ENCODE peak calls at places on chromosomes 7 and 10, in six cellular contexts. F, A, G, D, Z and J are unnamed samples.

GRCh38 chr10:13270877-13271551 is 28.9 kb downstream of the PHYH start:
- DNase-seq in G (peak; percentile 32), Z (peak; percentile 5), F (no peak), D (no peak), A (no peak), J (no peak)

GRCh38 chr7:30973791-30974604 is 10.2 kb downstream of the GHRHR start:
- DNase-seq in A (no peak), D (no peak), F (no peak), Z (no peak), G (no peak), J (no peak)

GRCh38 chr10:125159486-125159931 is 854 bp downstream of the CTBP2 start:
- DNase-seq in Z (no peak), F (no peak), D (peak; percentile 24), A (no peak), G (no peak), J (no peak)

GRCh38 chr10:52351911-52352310 is 37.8 kb downstream of the DKK1 start:
- DNase-seq in G (no peak), F (no peak), D (no peak), A (no peak), Z (no peak), J (no peak)

GRCh38 chr10:106560925-106561640 is 603.4 kb downstream of the SORCS1 start:
- DNase-seq in D (no peak), A (no peak), Z (peak; percentile 39), F (no peak), G (no peak), J (no peak)

GRCh38 chr7:120825152-120825551 is 32.8 kb downstream of the TSPAN12 start:
- DNase-seq in A (no peak), G (no peak), Z (no peak), F (no peak), D (no peak), J (no peak)

GRCh38 chr7:2529161-2530075 is 9.8 kb downstream of the LFNG start:
- DNase-seq in A (peak; percentile 62), F (peak; percentile 52), Z (no peak), G (peak; percentile 86), D (no peak), J (no peak)

GRCh38 chr10:8084799-8085198 is 30.3 kb downstream of the GATA3 start:
- DNase-seq in F (no peak), A (no peak), D (no peak), G (no peak), Z (no peak), J (no peak)

GRCh38 chr7:77504951-77505350 is 32.1 kb upstream of the PTPN12 start:
- DNase-seq in G (no peak), A (no peak), D (no peak), F (no peak), Z (no peak), J (no peak)

GRCh38 chr7:133601607-133602006 is 348.7 kb downstream of the EXOC4 start:
- DNase-seq in A (no peak), G (no peak), F (no peak), Z (no peak), D (no peak), J (no peak)

GRCh38 chr7:37027557-37028341 is 303.5 kb upstream of the AOAH start:
- DNase-seq in D (no peak), Z (no peak), F (no peak), G (no peak), A (no peak), J (no peak)

GRCh38 chr10:25907247-25907646 is 26.8 kb upstream of the MYO3A start:
- DNase-seq in D (no peak), A (no peak), G (no peak), Z (peak; percentile 19), F (no peak), J (no peak)

GRCh38 chr7:123410273-123410928 is 124.0 kb downstream of the IQUB start:
- DNase-seq in Z (peak; percentile 82), G (peak; percentile 74), D (no peak), F (peak; percentile 12), A (no peak), J (no peak)

GRCh38 chr10:43137971-43138756 is at the start of gene CSGALNACT2:
- DNase-seq in D (peak; percentile 47), Z (peak; percentile 61), A (peak; percentile 90), F (peak; percentile 86), G (peak; percentile 74), J (peak; percentile 46)

GRCh38 chr7:44561962-44562621 is 11.6 kb downstream of the DDX56 start:
- DNase-seq in G (peak; percentile 62), D (no peak), F (peak; percentile 70), A (no peak), Z (peak; percentile 75), J (no peak)

GRCh38 chr10:132884691-132885271 is 57.6 kb downstream of the CFAP46 start:
- DNase-seq in Z (no peak), D (no peak), A (no peak), F (no peak), G (no peak), J (no peak)

GRCh38 chr10:101762736-101763135 is 13.2 kb downstream of the FGF8 start:
- DNase-seq in A (no peak), G (no peak), D (no peak), F (no peak), Z (no peak), J (no peak)

GRCh38 chr10:102408728-102409603 is 9.6 kb downstream of the PSD start:
- DNase-seq in F (no peak), D (no peak), A (peak; percentile 89), Z (no peak), G (no peak), J (no peak)

GRCh38 chr10:3293536-3294431 is 121.2 kb upstream of the PITRM1 start:
- DNase-seq in D (no peak), A (no peak), Z (no peak), F (no peak), G (no peak), J (no peak)

GRCh38 chr10:131937832-131938231 is 37.0 kb downstream of the PPP2R2D start:
- DNase-seq in Z (peak; percentile 16), F (no peak), A (no peak), G (no peak), D (no peak), J (no peak)

GRCh38 chr10:86221442-86222335 is 144.9 kb downstream of the GRID1 start:
- DNase-seq in F (no peak), Z (no peak), A (no peak), G (no peak), D (no peak), J (no peak)

GRCh38 chr7:3899559-3899991 is 598.5 kb downstream of the SDK1 start:
- DNase-seq in Z (no peak), D (no peak), A (no peak), G (no peak), F (no peak), J (no peak)

GRCh38 chr10:97210576-97210975 is 24.8 kb upstream of the SLIT1 start:
- DNase-seq in D (peak; percentile 84), Z (peak; percentile 61), G (peak; percentile 31), F (peak; percentile 71), A (peak; percentile 77), J (peak; percentile 44)

GRCh38 chr10:11012476-11012875 is 5.2 kb upstream of the CELF2 start:
- DNase-seq in G (no peak), Z (no peak), F (no peak), A (no peak), D (no peak), J (no peak)

GRCh38 chr10:113475381-113475807 is 77.5 kb upstream of the HABP2 start:
- DNase-seq in F (no peak), D (no peak), A (no peak), Z (peak; percentile 60), G (no peak), J (no peak)

GRCh38 chr7:141073641-141074161 is at the start of gene TMEM178B:
- DNase-seq in Z (no peak), F (no peak), A (peak; percentile 41), D (peak; percentile 26), G (no peak), J (no peak)

GRCh38 chr10:72803119-72803505 is 90.4 kb upstream of the OIT3 start:
- DNase-seq in G (no peak), F (no peak), D (no peak), Z (no peak), A (no peak), J (no peak)

GRCh38 chr7:128032605-128033235 is 1.5 kb upstream of the LRRC4 start:
- DNase-seq in A (peak; percentile 36), F (no peak), G (no peak), Z (no peak), D (no peak), J (no peak)

GRCh38 chr10:112389147-112389822 is 15.4 kb downstream of the ACSL5 start:
- DNase-seq in Z (peak; percentile 94), D (peak; percentile 42), G (peak; percentile 92), A (peak; percentile 73), F (no peak), J (no peak)

GRCh38 chr10:86733260-86733671 is 23.2 kb upstream of the BMPR1A start:
- DNase-seq in D (no peak), A (no peak), Z (no peak), F (peak; percentile 55), G (no peak), J (no peak)